ENCODE peak calls at places on chromosomes 7 and 10, in six cellular contexts. L, J, I, W, P and B are unnamed samples.

GRCh38 chr7:114973147-114973546 is 51.3 kb downstream of the MDFIC start:
- DNase-seq in I (no peak), J (no peak), W (peak; percentile 31), P (no peak), L (peak; percentile 51), B (peak; percentile 21)

GRCh38 chr10:11757452-11757819 is 15.3 kb downstream of the ECHDC3 start:
- DNase-seq in L (peak; percentile 96), I (no peak), P (peak; percentile 61), J (peak; percentile 65), W (peak; percentile 90), B (no peak)

GRCh38 chr10:119723624-119724023 is 2.2 kb upstream of the INPP5F start:
- DNase-seq in P (no peak), I (no peak), W (no peak), J (no peak), L (no peak), B (no peak)

GRCh38 chr7:7704867-7705266 is 13.5 kb downstream of the RPA3 start:
- DNase-seq in L (no peak), W (no peak), I (no peak), P (no peak), J (no peak), B (no peak)

GRCh38 chr10:95651346-95652115 is 5.0 kb downstream of the ALDH18A1 start:
- DNase-seq in L (no peak), J (no peak), P (no peak), W (no peak), I (no peak), B (no peak)

GRCh38 chr10:19706904-19707303 is 109.3 kb upstream of the PLXDC2 start:
- DNase-seq in P (no peak), L (no peak), J (no peak), W (no peak), I (no peak), B (no peak)

GRCh38 chr7:33351709-33352108 is 222.3 kb downstream of the BBS9 start:
- DNase-seq in W (no peak), L (no peak), P (no peak), J (no peak), I (no peak), B (no peak)

GRCh38 chr7:86995814-86996213 is 63.6 kb downstream of the ELAPOR2 start:
- DNase-seq in J (no peak), L (no peak), I (no peak), P (no peak), W (no peak), B (no peak)

GRCh38 chr10:120456143-120456625 is 843 bp upstream of the PLPP4 start:
- DNase-seq in J (no peak), I (no peak), W (no peak), P (no peak), L (no peak), B (no peak)

GRCh38 chr7:90749774-90750173 is 153.7 kb downstream of the CDK14 start:
- DNase-seq in W (peak; percentile 29), L (no peak), J (no peak), I (peak; percentile 6), P (peak; percentile 50), B (no peak)

GRCh38 chr7:114047889-114048288 is 129.1 kb upstream of the PPP1R3A start:
- DNase-seq in P (no peak), W (peak; percentile 74), L (peak; percentile 71), J (no peak), I (no peak), B (peak; percentile 48)

GRCh38 chr7:5302577-5302976 is 19.8 kb downstream of the SLC29A4 start:
- DNase-seq in I (no peak), P (no peak), L (no peak), J (no peak), W (no peak), B (no peak)

DNA sequence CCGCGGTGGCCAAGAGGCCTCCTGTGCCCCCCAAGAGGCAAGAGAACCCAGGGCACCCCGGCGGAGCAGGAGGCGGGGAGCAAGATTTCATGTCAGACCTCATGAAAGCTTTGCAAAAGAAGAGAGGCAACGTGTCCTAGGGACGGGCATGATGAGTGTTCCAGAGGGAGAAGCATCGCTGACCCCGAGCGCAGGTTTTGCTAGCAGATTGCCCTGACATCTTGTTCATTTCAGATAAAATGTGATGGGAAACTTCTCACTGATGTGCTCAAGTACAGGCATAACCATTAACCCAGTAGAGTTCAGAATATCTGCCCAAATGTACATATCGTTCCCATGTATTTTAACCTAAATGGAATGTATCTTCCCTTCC is 129.2 kb downstream of the APBB1IP start:
- DNase-seq in P (no peak), J (no peak), W (no peak), L (no peak), I (no peak), B (no peak)
- H3K4me3 ChIP-seq in P (no peak overlapping the region), J (peak overlapping the region; percentile 30), W (peak overlapping the region; percentile 17), L (peak overlapping the region; percentile 31), I (peak overlapping the region; percentile 50), B (peak overlapping the region; percentile 30)

DNA sequence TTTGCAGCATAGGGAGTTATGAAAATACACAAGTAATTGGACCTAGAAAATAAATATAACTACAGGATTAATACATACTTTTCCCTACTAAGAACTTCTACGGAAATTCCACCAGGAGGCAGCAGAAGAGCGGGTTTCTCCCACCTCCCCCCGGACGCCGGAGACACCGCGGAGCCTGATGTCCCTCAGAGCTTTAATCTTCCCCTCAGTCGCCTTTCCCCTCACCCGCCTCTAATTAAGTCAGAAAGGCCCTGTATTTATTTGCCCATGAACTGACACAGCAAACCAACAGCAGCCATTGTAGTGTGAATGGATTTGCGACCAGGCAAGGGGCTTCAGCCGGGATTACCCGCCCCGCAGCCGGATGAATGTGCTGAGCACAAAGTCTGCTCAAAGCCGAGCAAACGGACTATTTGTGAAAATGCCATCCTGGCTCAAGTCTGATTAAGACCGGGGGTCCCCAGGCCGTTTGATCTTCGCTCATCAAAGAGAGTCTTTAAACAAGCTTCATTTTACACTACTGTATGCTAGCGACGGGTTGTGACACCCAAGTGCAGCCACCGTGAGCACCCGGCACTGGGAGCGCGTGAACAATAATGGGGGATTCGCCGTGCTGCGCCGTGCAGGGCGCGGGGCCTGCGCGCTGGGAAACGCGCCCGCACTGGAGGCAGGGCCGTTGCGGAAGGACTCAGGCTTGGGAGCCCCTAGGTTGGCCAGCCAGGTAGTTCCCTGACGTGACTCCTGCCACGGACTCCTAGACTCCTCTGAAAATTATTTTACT is 5.6 kb upstream of the DKK1 start:
- DNase-seq in L (no peak), P (peak; percentile 69), I (no peak), J (peak; percentile 62), W (peak; percentile 74), B (no peak)
- H3K4me3 ChIP-seq in L (peak overlapping the region; percentile 50), P (peak overlapping the region; percentile 22), I (peak overlapping the region; percentile 55), J (peak overlapping the region; percentile 26), W (peak overlapping the region; percentile 38), B (peak overlapping the region; percentile 50)

GRCh38 chr7:108167460-108167859 is 37.3 kb upstream of the LAMB4 start:
- DNase-seq in J (no peak), P (no peak), L (no peak), W (peak; percentile 12), I (no peak), B (no peak)
- H3K4me3 ChIP-seq in J (no peak overlapping the region), P (no peak overlapping the region), L (no peak overlapping the region), W (peak overlapping the region; percentile 1), I (no peak overlapping the region), B (no peak overlapping the region)

DNA sequence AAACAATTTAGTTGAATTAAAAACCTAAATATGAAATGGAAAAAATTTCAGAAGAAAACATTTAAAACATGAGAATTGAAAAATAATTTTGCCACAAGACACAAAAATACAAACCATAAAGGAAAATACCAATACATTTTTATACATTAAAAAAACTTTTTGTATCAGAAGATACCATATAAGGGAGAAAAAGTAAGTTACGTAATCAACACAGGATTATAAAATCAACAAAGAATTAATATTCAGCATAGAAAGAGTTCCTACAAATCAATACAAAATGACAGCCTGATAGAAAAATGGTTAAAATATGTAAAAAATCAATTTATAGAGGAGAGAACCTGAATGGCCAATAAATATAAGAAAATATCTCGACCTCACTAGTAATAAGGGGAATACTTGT is 16.6 kb upstream of the SAMD9L start:
- DNase-seq in J (no peak), W (no peak), L (no peak), I (no peak), P (no peak), B (no peak)
- H3K4me3 ChIP-seq in J (no peak overlapping the region), W (no peak overlapping the region), L (no peak overlapping the region), I (no peak overlapping the region), P (no peak overlapping the region), B (no peak overlapping the region)

DNA sequence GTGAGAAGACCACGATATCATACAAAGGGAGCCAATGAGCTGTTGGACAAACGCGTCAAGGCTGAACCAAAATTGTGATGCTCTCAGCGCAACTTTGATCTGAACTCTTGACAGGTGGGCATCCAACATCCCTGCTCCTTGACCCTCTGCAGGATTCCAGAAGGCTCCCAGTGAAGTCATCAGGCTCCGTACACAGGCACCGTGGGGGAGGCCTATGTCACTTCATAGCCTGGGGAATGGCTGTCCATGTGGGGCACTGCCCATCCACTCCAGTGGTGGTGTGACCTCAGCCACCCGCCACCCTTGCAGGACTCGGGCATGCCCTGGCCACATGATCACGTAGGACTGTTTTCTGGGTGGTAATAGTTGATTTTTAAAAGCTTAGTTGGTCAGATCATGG is 233.8 kb upstream of the GRB10 start:
- DNase-seq in J (no peak), I (no peak), P (no peak), W (no peak), L (no peak), B (no peak)
- H3K4me3 ChIP-seq in J (no peak overlapping the region), I (no peak overlapping the region), P (no peak overlapping the region), W (no peak overlapping the region), L (no peak overlapping the region), B (no peak overlapping the region)

DNA sequence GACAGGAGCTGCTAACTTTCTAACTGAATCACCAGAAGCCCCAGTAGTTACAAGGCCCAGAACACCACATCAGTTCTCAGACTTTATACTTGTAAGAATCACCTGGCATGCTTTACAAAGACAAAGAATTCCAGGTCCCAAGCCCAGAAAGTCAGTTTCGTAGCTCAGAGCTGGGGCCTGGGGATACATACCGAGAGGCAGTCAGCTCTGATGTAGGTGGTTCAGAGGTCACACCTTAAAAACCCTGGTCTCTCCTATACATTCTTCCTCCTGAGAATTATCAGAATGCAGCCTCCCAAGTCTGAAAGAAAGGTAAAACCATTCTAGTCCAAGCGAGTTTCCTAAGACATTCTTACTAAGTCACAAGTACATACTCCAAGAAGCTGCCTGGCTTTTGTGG is 2.3 kb downstream of the GRB10 start:
- DNase-seq in P (no peak), W (no peak), I (no peak), J (no peak), L (no peak), B (no peak)
- H3K4me3 ChIP-seq in P (no peak overlapping the region), W (no peak overlapping the region), I (no peak overlapping the region), J (no peak overlapping the region), L (no peak overlapping the region), B (no peak overlapping the region)

DNA sequence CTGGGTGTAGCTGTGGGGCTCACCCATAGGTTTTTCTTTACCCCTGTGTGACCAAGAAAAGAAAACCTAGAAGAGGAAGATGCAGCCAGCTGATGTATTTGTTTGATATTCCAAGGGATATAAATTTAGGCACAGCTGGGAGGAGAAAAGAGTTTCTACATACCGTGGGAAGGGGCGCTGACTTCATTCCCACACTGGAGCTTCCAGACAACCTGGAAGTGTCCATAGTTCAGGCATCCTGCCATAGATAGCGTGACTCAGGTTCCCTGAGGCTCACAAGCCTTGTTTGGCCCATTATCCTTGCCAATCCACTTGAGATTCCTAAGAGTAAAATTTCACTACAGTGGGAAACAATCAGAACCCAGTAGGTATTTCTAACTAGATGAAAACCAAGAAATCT is 371.7 kb upstream of the NRP1 start:
- DNase-seq in P (no peak), J (no peak), L (peak; percentile 98), W (peak; percentile 80), I (no peak), B (no peak)
- H3K4me3 ChIP-seq in P (no peak overlapping the region), J (no peak overlapping the region), L (no peak overlapping the region), W (no peak overlapping the region), I (no peak overlapping the region), B (no peak overlapping the region)